ENCODE peak calls at places on chromosomes 2 and 18, in seven cellular contexts. One of them, this sample, is unnamed.

GRCh38 chr2:112012556-112012955 is 42.5 kb upstream of the TMEM87B start:
- DNase-seq in CD8-positive, alpha-beta memory T cell: no peak
- DNase-seq in H54: no peak
- DNase-seq in immature natural killer cell: no peak
- DNase-seq in cardiac muscle cell: no peak
- DNase-seq in H4: no peak
- DNase-seq in stomach: no peak
- DNase-seq in this sample: no peak

GRCh38 chr2:235844561-235844960 is 323.6 kb downstream of the GBX2 start:
- DNase-seq in H54: no peak
- DNase-seq in immature natural killer cell: no peak
- DNase-seq in H4: no peak
- DNase-seq in stomach: no peak
- DNase-seq in CD8-positive, alpha-beta memory T cell: no peak
- DNase-seq in cardiac muscle cell: no peak
- DNase-seq in this sample: no peak

GRCh38 chr2:159471340-159471739 is 145.0 kb downstream of the BAZ2B start:
- DNase-seq in H4: no peak
- DNase-seq in immature natural killer cell: no peak
- DNase-seq in stomach: no peak
- DNase-seq in CD8-positive, alpha-beta memory T cell: no peak
- DNase-seq in H54: no peak
- DNase-seq in cardiac muscle cell: no peak
- DNase-seq in this sample: no peak

GRCh38 chr2:54459037-54459441 is 2.9 kb downstream of the SPTBN1 start:
- DNase-seq in stomach: no peak
- DNase-seq in CD8-positive, alpha-beta memory T cell: no peak
- DNase-seq in cardiac muscle cell: no peak
- DNase-seq in H4: no peak
- DNase-seq in H54: peak
- DNase-seq in immature natural killer cell: no peak
- DNase-seq in this sample: no peak

GRCh38 chr2:12577086-12577485 is 139.7 kb upstream of the TRIB2 start:
- DNase-seq in CD8-positive, alpha-beta memory T cell: no peak
- DNase-seq in stomach: no peak
- DNase-seq in H54: no peak
- DNase-seq in immature natural killer cell: no peak
- DNase-seq in cardiac muscle cell: no peak
- DNase-seq in H4: no peak
- DNase-seq in this sample: no peak

GRCh38 chr2:139411236-139411635 is 631.0 kb upstream of the NXPH2 start:
- DNase-seq in cardiac muscle cell: no peak
- DNase-seq in immature natural killer cell: no peak
- DNase-seq in H54: no peak
- DNase-seq in H4: peak
- DNase-seq in CD8-positive, alpha-beta memory T cell: no peak
- DNase-seq in stomach: no peak
- DNase-seq in this sample: no peak

GRCh38 chr18:26480897-26481795 is 67.2 kb downstream of the KCTD1 start:
- DNase-seq in stomach: no peak
- DNase-seq in immature natural killer cell: no peak
- DNase-seq in cardiac muscle cell: no peak
- DNase-seq in CD8-positive, alpha-beta memory T cell: no peak
- DNase-seq in H54: peak
- DNase-seq in H4: peak
- DNase-seq in this sample: no peak

GRCh38 chr2:74053959-74054715 is 69.4 kb downstream of the TET3 start:
- DNase-seq in cardiac muscle cell: no peak
- DNase-seq in H4: no peak
- DNase-seq in immature natural killer cell: no peak
- DNase-seq in stomach: no peak
- DNase-seq in H54: no peak
- DNase-seq in CD8-positive, alpha-beta memory T cell: no peak
- DNase-seq in this sample: no peak

GRCh38 chr18:55422456-55423185 is 165.4 kb downstream of the TCF4 start:
- DNase-seq in immature natural killer cell: no peak
- DNase-seq in H4: no peak
- DNase-seq in H54: no peak
- DNase-seq in cardiac muscle cell: no peak
- DNase-seq in stomach: no peak
- DNase-seq in CD8-positive, alpha-beta memory T cell: no peak
- DNase-seq in this sample: peak

GRCh38 chr2:67379048-67379447 is 18.1 kb upstream of the ETAA1 start:
- DNase-seq in cardiac muscle cell: no peak
- DNase-seq in CD8-positive, alpha-beta memory T cell: no peak
- DNase-seq in stomach: no peak
- DNase-seq in immature natural killer cell: no peak
- DNase-seq in H4: no peak
- DNase-seq in H54: no peak
- DNase-seq in this sample: no peak

GRCh38 chr2:119248311-119248710 is 24.7 kb downstream of the STEAP3 start:
- DNase-seq in H54: no peak
- DNase-seq in stomach: peak
- DNase-seq in immature natural killer cell: no peak
- DNase-seq in CD8-positive, alpha-beta memory T cell: no peak
- DNase-seq in H4: peak
- DNase-seq in cardiac muscle cell: no peak
- DNase-seq in this sample: no peak